ENCODE peak calls at places on chromosomes 6 and 20, in five cellular contexts. One of them, this sample, is unnamed. For H3K4me1, the result is how much of the 10 kb centered on the place peaks cover.

GRCh38 chr6:62090442-62091229 is 195.4 kb downstream of the KHDRBS2 start:
- DNase-seq in ovary: no peak
- DNase-seq in left ventricle myocardium inferior: no peak
- DNase-seq in CD8-positive, alpha-beta T cell: no peak
- DNase-seq in adrenal gland: no peak
- DNase-seq in this sample: no peak

GRCh38 chr20:59125332-59125731 is 38.3 kb upstream of the ZNF831 start:
- DNase-seq in left ventricle myocardium inferior: no peak
- DNase-seq in ovary: no peak
- DNase-seq in adrenal gland: no peak
- DNase-seq in CD8-positive, alpha-beta T cell: no peak
- DNase-seq in this sample: no peak

GRCh38 chr6:106939208-106939607 is 35.3 kb downstream of the CD24 start:
- DNase-seq in left ventricle myocardium inferior: no peak
- DNase-seq in adrenal gland: no peak
- DNase-seq in CD8-positive, alpha-beta T cell: no peak
- DNase-seq in ovary: no peak
- DNase-seq in this sample: no peak

GRCh38 chr6:25882066-25882496 is 8.0 kb upstream of the SLC17A3 start:
- DNase-seq in ovary: peak
- DNase-seq in CD8-positive, alpha-beta T cell: no peak
- DNase-seq in left ventricle myocardium inferior: peak
- DNase-seq in adrenal gland: peak
- DNase-seq in this sample: peak

GRCh38 chr6:48490658-48491057 is 379.7 kb upstream of the PTCHD4 start:
- DNase-seq in adrenal gland: no peak
- DNase-seq in CD8-positive, alpha-beta T cell: no peak
- DNase-seq in ovary: no peak
- DNase-seq in left ventricle myocardium inferior: no peak
- DNase-seq in this sample: no peak

GRCh38 chr20:1331101-1331500 is 2.2 kb upstream of the SDCBP2 start:
- DNase-seq in left ventricle myocardium inferior: no peak
- DNase-seq in ovary: no peak
- DNase-seq in adrenal gland: no peak
- DNase-seq in CD8-positive, alpha-beta T cell: no peak
- DNase-seq in this sample: no peak

GRCh38 chr20:60010689-60011417 is 52.6 kb downstream of the CDH26 start:
- DNase-seq in CD8-positive, alpha-beta T cell: no peak
- DNase-seq in left ventricle myocardium inferior: no peak
- DNase-seq in ovary: no peak
- DNase-seq in adrenal gland: no peak
- DNase-seq in this sample: no peak

GRCh38 chr6:72977114-72977513 is 248.2 kb downstream of the KHDC1L start:
- DNase-seq in CD8-positive, alpha-beta T cell: no peak
- DNase-seq in ovary: no peak
- DNase-seq in left ventricle myocardium inferior: no peak
- DNase-seq in adrenal gland: no peak
- DNase-seq in this sample: no peak

GRCh38 chr6:95364016-95364604 is 213.2 kb upstream of the MANEA start:
- DNase-seq in left ventricle myocardium inferior: no peak
- DNase-seq in adrenal gland: no peak
- DNase-seq in ovary: no peak
- DNase-seq in CD8-positive, alpha-beta T cell: no peak
- DNase-seq in this sample: no peak

GRCh38 chr6:39054577-39055142 is 6.1 kb downstream of the GLP1R start:
- DNase-seq in ovary: peak
- DNase-seq in adrenal gland: no peak
- DNase-seq in CD8-positive, alpha-beta T cell: no peak
- DNase-seq in left ventricle myocardium inferior: no peak
- DNase-seq in this sample: no peak

GRCh38 chr20:41534842-41535241 is 83.3 kb downstream of the CHD6 start:
- DNase-seq in left ventricle myocardium inferior: no peak
- DNase-seq in adrenal gland: no peak
- DNase-seq in CD8-positive, alpha-beta T cell: no peak
- DNase-seq in ovary: no peak
- DNase-seq in this sample: no peak

GRCh38 chr6:48813821-48814220 is 649.2 kb downstream of the MMUT start:
- DNase-seq in adrenal gland: no peak
- DNase-seq in CD8-positive, alpha-beta T cell: no peak
- DNase-seq in ovary: no peak
- DNase-seq in left ventricle myocardium inferior: no peak
- DNase-seq in this sample: no peak

GRCh38 chr6:41624621-41625365 is 13.5 kb upstream of the MDFI start:
- DNase-seq in ovary: no peak
- DNase-seq in CD8-positive, alpha-beta T cell: no peak
- DNase-seq in adrenal gland: no peak
- DNase-seq in left ventricle myocardium inferior: no peak
- DNase-seq in this sample: no peak
- H3K4me1 ChIP-seq in ovary: under half
- H3K4me1 ChIP-seq in CD8-positive, alpha-beta T cell: under half
- H3K4me1 ChIP-seq in adrenal gland: under half
- H3K4me1 ChIP-seq in left ventricle myocardium inferior: under half
- H3K4me1 ChIP-seq in this sample: under half

DNA sequence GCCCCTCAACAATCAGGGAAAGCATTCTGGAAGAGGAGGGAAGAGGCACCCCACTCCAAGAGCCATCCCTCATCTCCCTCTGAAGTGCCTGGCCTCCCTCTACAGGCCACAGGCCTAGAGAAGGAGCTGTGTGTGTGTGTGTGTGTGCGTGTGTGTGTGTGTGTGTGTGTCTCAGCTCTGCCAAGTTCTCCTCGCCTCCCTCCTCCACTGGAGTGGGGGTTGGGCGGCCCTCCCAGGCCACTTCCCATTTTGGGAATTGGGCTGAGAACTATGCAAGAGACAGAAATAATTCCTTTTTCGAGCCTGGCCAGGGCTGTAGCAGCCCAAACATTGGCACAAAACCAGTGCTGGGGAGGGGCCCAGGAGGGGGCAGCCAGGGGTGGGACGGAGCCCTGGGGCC is 35.7 kb downstream of the KCNB1 start:
- DNase-seq in left ventricle myocardium inferior: peak
- DNase-seq in adrenal gland: peak
- DNase-seq in ovary: peak
- DNase-seq in CD8-positive, alpha-beta T cell: no peak
- DNase-seq in this sample: peak
- TF ChIP-seq CTCF in left ventricle myocardium inferior: peak
- TF ChIP-seq CTCF in adrenal gland: no peak
- TF ChIP-seq CTCF in ovary: no peak
- TF ChIP-seq CTCF in CD8-positive, alpha-beta T cell: no peak
- TF ChIP-seq CTCF in this sample: no peak

GRCh38 chr6:21208796-21209186 is 384.8 kb upstream of the SOX4 start:
- DNase-seq in adrenal gland: no peak
- DNase-seq in ovary: no peak
- DNase-seq in left ventricle myocardium inferior: no peak
- DNase-seq in CD8-positive, alpha-beta T cell: no peak
- DNase-seq in this sample: no peak
- H3K4me1 ChIP-seq in adrenal gland: under half
- H3K4me1 ChIP-seq in ovary: under half
- H3K4me1 ChIP-seq in left ventricle myocardium inferior: under half
- H3K4me1 ChIP-seq in CD8-positive, alpha-beta T cell: under half
- H3K4me1 ChIP-seq in this sample: under half

GRCh38 chr6:151376440-151376839 is 14.9 kb downstream of the ZBTB2 start:
- DNase-seq in left ventricle myocardium inferior: no peak
- DNase-seq in ovary: no peak
- DNase-seq in adrenal gland: no peak
- DNase-seq in CD8-positive, alpha-beta T cell: no peak
- DNase-seq in this sample: no peak
- TF ChIP-seq CTCF in left ventricle myocardium inferior: no peak
- TF ChIP-seq CTCF in ovary: no peak
- TF ChIP-seq CTCF in adrenal gland: no peak
- TF ChIP-seq CTCF in CD8-positive, alpha-beta T cell: no peak
- TF ChIP-seq CTCF in this sample: no peak

GRCh38 chr6:116450769-116451740 is 10.1 kb upstream of the CALHM6 start:
- DNase-seq in left ventricle myocardium inferior: no peak
- DNase-seq in CD8-positive, alpha-beta T cell: no peak
- DNase-seq in adrenal gland: no peak
- DNase-seq in ovary: no peak
- DNase-seq in this sample: peak
- H3K4me1 ChIP-seq in left ventricle myocardium inferior: under half
- H3K4me1 ChIP-seq in CD8-positive, alpha-beta T cell: under half
- H3K4me1 ChIP-seq in adrenal gland: under half
- H3K4me1 ChIP-seq in ovary: under half
- H3K4me1 ChIP-seq in this sample: under half

GRCh38 chr6:109963598-109964170 is 14.4 kb upstream of the GPR6 start:
- DNase-seq in adrenal gland: no peak
- DNase-seq in left ventricle myocardium inferior: no peak
- DNase-seq in ovary: no peak
- DNase-seq in CD8-positive, alpha-beta T cell: no peak
- DNase-seq in this sample: no peak
- TF ChIP-seq CTCF in adrenal gland: no peak
- TF ChIP-seq CTCF in left ventricle myocardium inferior: no peak
- TF ChIP-seq CTCF in ovary: no peak
- TF ChIP-seq CTCF in CD8-positive, alpha-beta T cell: no peak
- TF ChIP-seq CTCF in this sample: no peak

GRCh38 chr6:167786859-167787675 is 39.6 kb upstream of the AFDN start:
- DNase-seq in adrenal gland: no peak
- DNase-seq in CD8-positive, alpha-beta T cell: no peak
- DNase-seq in ovary: no peak
- DNase-seq in left ventricle myocardium inferior: no peak
- DNase-seq in this sample: no peak
- H3K4me1 ChIP-seq in adrenal gland: under half
- H3K4me1 ChIP-seq in CD8-positive, alpha-beta T cell: under half
- H3K4me1 ChIP-seq in ovary: under half
- H3K4me1 ChIP-seq in left ventricle myocardium inferior: under half
- H3K4me1 ChIP-seq in this sample: under half

GRCh38 chr6:6366778-6367177 is 46.3 kb upstream of the F13A1 start:
- DNase-seq in CD8-positive, alpha-beta T cell: no peak
- DNase-seq in left ventricle myocardium inferior: no peak
- DNase-seq in adrenal gland: no peak
- DNase-seq in ovary: no peak
- DNase-seq in this sample: no peak
- TF ChIP-seq CTCF in CD8-positive, alpha-beta T cell: no peak
- TF ChIP-seq CTCF in left ventricle myocardium inferior: no peak
- TF ChIP-seq CTCF in adrenal gland: no peak
- TF ChIP-seq CTCF in ovary: no peak
- TF ChIP-seq CTCF in this sample: no peak

GRCh38 chr6:34549056-34549803 is 6.9 kb downstream of the SPDEF start:
- DNase-seq in ovary: no peak
- DNase-seq in adrenal gland: no peak
- DNase-seq in CD8-positive, alpha-beta T cell: no peak
- DNase-seq in left ventricle myocardium inferior: no peak
- DNase-seq in this sample: no peak
- H3K4me1 ChIP-seq in ovary: under half
- H3K4me1 ChIP-seq in adrenal gland: under half
- H3K4me1 ChIP-seq in CD8-positive, alpha-beta T cell: under half
- H3K4me1 ChIP-seq in left ventricle myocardium inferior: under half
- H3K4me1 ChIP-seq in this sample: under half

This sample was measured in mucosa of descending colon.